ENCODE peak calls at places on chromosomes 2 and 18, in four cellular contexts. One of them, this sample, is unnamed.

GRCh38 chr2:208224802-208225201 is 30.1 kb downstream of the IDH1 start:
- DNase-seq in H9: no peak
- DNase-seq in cardiac muscle cell: no peak
- DNase-seq in CD8-positive, alpha-beta T cell: no peak
- DNase-seq in this sample: no peak

GRCh38 chr2:190927257-190927656 is 46.6 kb downstream of the GLS start:
- DNase-seq in CD8-positive, alpha-beta T cell: no peak
- DNase-seq in H9: no peak
- DNase-seq in cardiac muscle cell: peak; percentile 36
- DNase-seq in this sample: no peak

GRCh38 chr2:128734521-128735295 is 416.0 kb upstream of the HS6ST1 start:
- DNase-seq in CD8-positive, alpha-beta T cell: no peak
- DNase-seq in cardiac muscle cell: peak; percentile 70
- DNase-seq in H9: peak; percentile 67
- DNase-seq in this sample: no peak

GRCh38 chr2:204503869-204504268 is 41.4 kb upstream of the PARD3B start:
- DNase-seq in H9: no peak
- DNase-seq in cardiac muscle cell: peak; percentile 21
- DNase-seq in CD8-positive, alpha-beta T cell: no peak
- DNase-seq in this sample: no peak

GRCh38 chr2:24632175-24632574 is 141.1 kb downstream of the NCOA1 start:
- DNase-seq in cardiac muscle cell: no peak
- DNase-seq in H9: no peak
- DNase-seq in CD8-positive, alpha-beta T cell: no peak
- DNase-seq in this sample: no peak

GRCh38 chr2:209977386-209978239 is 24.8 kb upstream of the RPE start:
- DNase-seq in H9: no peak
- DNase-seq in CD8-positive, alpha-beta T cell: no peak
- DNase-seq in cardiac muscle cell: peak; percentile 60
- DNase-seq in this sample: no peak

GRCh38 chr2:224041554-224041953 is 2.5 kb upstream of the SERPINE2 start:
- DNase-seq in CD8-positive, alpha-beta T cell: no peak
- DNase-seq in H9: no peak
- DNase-seq in cardiac muscle cell: no peak
- DNase-seq in this sample: no peak

GRCh38 chr2:42503291-42503690 is 9.5 kb upstream of the KCNG3 start:
- DNase-seq in H9: no peak
- DNase-seq in CD8-positive, alpha-beta T cell: no peak
- DNase-seq in cardiac muscle cell: no peak
- DNase-seq in this sample: no peak

GRCh38 chr2:187553908-187554703 is at the start of gene TFPI:
- DNase-seq in cardiac muscle cell: peak; percentile 80
- DNase-seq in CD8-positive, alpha-beta T cell: no peak
- DNase-seq in H9: no peak
- DNase-seq in this sample: no peak

GRCh38 chr2:160371251-160372009 is 122.2 kb downstream of the RBMS1 start:
- DNase-seq in CD8-positive, alpha-beta T cell: no peak
- DNase-seq in cardiac muscle cell: peak; percentile 64
- DNase-seq in H9: no peak
- DNase-seq in this sample: no peak

GRCh38 chr2:105889046-105889445 is 144.3 kb downstream of the NCK2 start:
- DNase-seq in H9: no peak
- DNase-seq in cardiac muscle cell: no peak
- DNase-seq in CD8-positive, alpha-beta T cell: no peak
- DNase-seq in this sample: no peak

GRCh38 chr2:237724811-237725478 is 73.6 kb upstream of the RBM44 start:
- DNase-seq in H9: no peak
- DNase-seq in CD8-positive, alpha-beta T cell: no peak
- DNase-seq in cardiac muscle cell: no peak
- DNase-seq in this sample: no peak

GRCh38 chr2:28356095-28356911 is 36.4 kb upstream of the FOSL2 start:
- DNase-seq in CD8-positive, alpha-beta T cell: no peak
- DNase-seq in H9: no peak
- DNase-seq in cardiac muscle cell: peak; percentile 90
- DNase-seq in this sample: no peak

GRCh38 chr2:164766931-164767330 is 74.7 kb downstream of the COBLL1 start:
- DNase-seq in CD8-positive, alpha-beta T cell: no peak
- DNase-seq in cardiac muscle cell: no peak
- DNase-seq in H9: no peak
- DNase-seq in this sample: no peak

GRCh38 chr2:73283545-73284295 is 558 bp downstream of the FBXO41 start:
- DNase-seq in CD8-positive, alpha-beta T cell: no peak
- DNase-seq in H9: no peak
- DNase-seq in cardiac muscle cell: no peak
- DNase-seq in this sample: no peak

GRCh38 chr2:96259497-96259921 is 6.3 kb downstream of the TMEM127 start:
- DNase-seq in H9: no peak
- DNase-seq in CD8-positive, alpha-beta T cell: no peak
- DNase-seq in cardiac muscle cell: no peak
- DNase-seq in this sample: no peak
- H3K27ac ChIP-seq in H9: no peak overlapping the region
- H3K27ac ChIP-seq in CD8-positive, alpha-beta T cell: no peak overlapping the region
- H3K27ac ChIP-seq in cardiac muscle cell: peak overlapping the region; percentile 98
- H3K27ac ChIP-seq in this sample: no peak overlapping the region

DNA sequence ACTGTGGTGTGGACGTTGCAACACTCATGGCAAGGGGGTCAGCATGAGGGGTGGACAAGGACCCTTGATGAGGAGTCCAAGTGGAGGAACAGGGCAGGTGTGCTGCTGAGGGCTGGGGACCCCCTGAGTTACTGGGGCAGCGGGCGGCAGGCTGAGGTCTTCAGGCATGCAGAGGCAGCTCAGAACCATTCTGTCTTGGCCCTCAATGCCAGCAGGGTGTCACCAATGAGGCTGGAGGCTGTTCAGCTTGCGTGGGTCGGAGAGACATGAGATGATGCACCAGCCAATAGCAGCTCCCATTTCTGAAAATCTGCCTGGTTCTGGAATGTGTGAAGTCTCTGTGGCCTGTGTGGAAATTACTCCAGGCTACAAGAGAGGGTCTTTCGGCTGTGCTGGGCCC is 105.4 kb downstream of the INHBB start:
- DNase-seq in CD8-positive, alpha-beta T cell: no peak
- DNase-seq in cardiac muscle cell: no peak
- DNase-seq in H9: no peak
- DNase-seq in this sample: no peak
- H3K27me3 ChIP-seq in CD8-positive, alpha-beta T cell: no peaks in the 10 kb centered on the region
- H3K27me3 ChIP-seq in cardiac muscle cell: no peaks in the 10 kb centered on the region
- H3K27me3 ChIP-seq in H9: no peaks in the 10 kb centered on the region
- H3K27me3 ChIP-seq in this sample: no peaks in the 10 kb centered on the region

DNA sequence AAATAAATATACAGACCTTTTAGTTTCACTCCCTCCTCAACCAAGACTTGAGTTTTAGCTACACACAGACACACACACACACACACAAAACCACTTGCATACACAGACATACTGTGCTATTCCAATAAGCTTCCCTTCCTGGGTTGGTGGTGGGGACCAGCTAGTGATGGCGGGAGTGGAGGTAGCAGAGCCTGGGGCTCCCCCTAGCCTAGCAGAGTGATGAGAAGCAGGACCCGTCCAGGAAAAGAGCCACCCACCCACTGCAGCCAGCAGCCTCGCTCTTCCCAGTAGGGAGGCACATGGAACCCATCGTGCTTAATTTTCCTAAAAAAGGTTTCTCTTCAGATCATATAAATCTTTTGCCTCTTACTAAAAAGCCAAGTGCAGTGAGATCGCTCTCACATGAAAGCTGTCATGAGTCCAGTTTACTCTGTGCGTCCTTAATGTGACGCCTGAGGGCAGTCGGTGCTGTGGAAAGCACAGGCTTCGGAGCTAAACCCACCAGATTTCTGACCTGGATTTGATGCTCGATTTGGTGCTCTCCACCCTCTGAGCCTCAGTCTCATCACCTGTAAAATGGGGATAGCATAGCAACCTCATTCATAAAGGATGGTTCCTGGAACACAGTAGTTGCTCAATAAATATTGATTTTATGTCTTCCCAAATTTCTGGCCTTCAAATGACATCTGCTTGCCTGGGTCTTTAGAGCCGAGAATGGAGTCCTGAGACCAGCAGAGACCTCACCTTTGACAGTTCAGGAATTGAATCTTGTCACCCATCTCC is 60.1 kb upstream of the YWHAQ start:
- DNase-seq in H9: no peak
- DNase-seq in cardiac muscle cell: no peak
- DNase-seq in CD8-positive, alpha-beta T cell: no peak
- DNase-seq in this sample: no peak
- H3K27ac ChIP-seq in H9: no peak overlapping the region
- H3K27ac ChIP-seq in cardiac muscle cell: no peak overlapping the region
- H3K27ac ChIP-seq in CD8-positive, alpha-beta T cell: no peak overlapping the region
- H3K27ac ChIP-seq in this sample: no peak overlapping the region

GRCh38 chr2:66433695-66433944 is 1.3 kb upstream of the MEIS1 start:
- DNase-seq in cardiac muscle cell: no peak
- DNase-seq in H9: no peak
- DNase-seq in CD8-positive, alpha-beta T cell: no peak
- DNase-seq in this sample: no peak
- H3K27me3 ChIP-seq in cardiac muscle cell: no peaks in the 10 kb centered on the region
- H3K27me3 ChIP-seq in H9: peaks cover 75% of the 10 kb centered on the region
- H3K27me3 ChIP-seq in CD8-positive, alpha-beta T cell: peaks cover 13% of the 10 kb centered on the region
- H3K27me3 ChIP-seq in this sample: peaks cover 67% of the 10 kb centered on the region

DNA sequence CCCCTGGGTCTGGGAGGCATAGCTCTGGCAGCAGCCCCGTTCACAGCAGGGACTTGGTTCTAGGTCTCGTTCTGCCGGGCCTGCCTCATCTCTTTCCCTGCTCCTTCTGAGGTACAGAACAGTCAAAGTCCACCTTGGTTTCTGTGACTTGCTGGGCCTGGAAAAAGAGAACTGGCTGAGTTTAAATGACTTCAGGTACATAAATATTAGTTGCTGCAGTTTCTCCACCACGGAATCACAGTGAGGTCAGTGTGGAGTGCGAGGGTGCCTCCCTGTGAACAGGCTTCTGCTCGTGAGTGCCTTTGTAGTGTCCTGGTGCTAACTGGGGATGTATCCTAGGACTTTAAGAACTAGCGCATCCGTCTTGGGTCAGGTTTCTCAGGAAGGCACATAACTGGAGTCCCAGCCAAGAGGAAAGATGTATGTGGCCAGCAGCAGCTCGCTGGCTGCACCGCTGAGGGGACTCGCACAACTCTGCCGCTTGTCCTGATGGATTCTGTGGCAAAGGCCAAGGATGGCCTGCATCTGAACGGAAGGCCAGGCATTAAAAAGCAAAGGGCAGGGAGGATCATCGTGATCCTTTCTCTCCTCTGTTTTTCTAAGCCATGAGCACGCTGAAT is 188.6 kb downstream of the SH3RF3 start:
- DNase-seq in H9: no peak
- DNase-seq in cardiac muscle cell: no peak
- DNase-seq in CD8-positive, alpha-beta T cell: no peak
- DNase-seq in this sample: no peak
- H3K27ac ChIP-seq in H9: no peak overlapping the region
- H3K27ac ChIP-seq in cardiac muscle cell: no peak overlapping the region
- H3K27ac ChIP-seq in CD8-positive, alpha-beta T cell: no peak overlapping the region
- H3K27ac ChIP-seq in this sample: no peak overlapping the region

DNA sequence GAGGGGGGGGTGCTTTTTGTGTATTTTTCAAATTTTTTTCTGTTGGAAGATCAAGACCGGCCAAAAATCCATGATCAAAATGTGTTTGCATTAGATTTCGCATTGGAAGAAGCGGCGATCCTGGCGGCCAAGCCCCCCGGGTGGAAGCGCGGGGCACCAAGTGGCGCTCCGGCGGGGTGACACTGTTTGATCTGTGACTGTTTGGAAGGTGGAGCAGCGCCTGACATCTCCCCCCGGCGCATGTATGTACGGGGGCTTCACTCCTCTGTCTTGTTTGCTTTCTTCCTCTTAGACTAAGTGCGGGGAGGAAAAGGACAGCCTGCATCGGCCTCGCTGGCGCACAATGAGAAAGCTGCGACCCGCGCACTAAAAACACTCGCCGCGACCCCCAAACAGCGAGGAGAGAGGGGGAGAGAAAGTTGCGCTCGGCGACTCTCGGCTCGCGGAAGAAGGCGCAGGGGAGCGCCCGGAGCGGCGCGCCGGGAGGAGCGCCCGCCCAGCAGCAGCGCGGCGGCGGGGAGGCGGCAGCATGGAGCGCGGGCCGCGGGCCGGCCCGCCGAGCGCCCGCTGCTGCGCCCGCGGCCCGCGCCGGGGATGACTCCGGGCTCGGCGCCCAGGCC is 515 bp downstream of the TSHZ1 start:
- DNase-seq in cardiac muscle cell: peak; percentile 40
- DNase-seq in H9: no peak
- DNase-seq in CD8-positive, alpha-beta T cell: no peak
- DNase-seq in this sample: no peak
- H3K27me3 ChIP-seq in cardiac muscle cell: peaks cover 40% of the 10 kb centered on the region
- H3K27me3 ChIP-seq in H9: peaks cover 44% of the 10 kb centered on the region
- H3K27me3 ChIP-seq in CD8-positive, alpha-beta T cell: no peaks in the 10 kb centered on the region
- H3K27me3 ChIP-seq in this sample: peaks cover 35% of the 10 kb centered on the region

DNA sequence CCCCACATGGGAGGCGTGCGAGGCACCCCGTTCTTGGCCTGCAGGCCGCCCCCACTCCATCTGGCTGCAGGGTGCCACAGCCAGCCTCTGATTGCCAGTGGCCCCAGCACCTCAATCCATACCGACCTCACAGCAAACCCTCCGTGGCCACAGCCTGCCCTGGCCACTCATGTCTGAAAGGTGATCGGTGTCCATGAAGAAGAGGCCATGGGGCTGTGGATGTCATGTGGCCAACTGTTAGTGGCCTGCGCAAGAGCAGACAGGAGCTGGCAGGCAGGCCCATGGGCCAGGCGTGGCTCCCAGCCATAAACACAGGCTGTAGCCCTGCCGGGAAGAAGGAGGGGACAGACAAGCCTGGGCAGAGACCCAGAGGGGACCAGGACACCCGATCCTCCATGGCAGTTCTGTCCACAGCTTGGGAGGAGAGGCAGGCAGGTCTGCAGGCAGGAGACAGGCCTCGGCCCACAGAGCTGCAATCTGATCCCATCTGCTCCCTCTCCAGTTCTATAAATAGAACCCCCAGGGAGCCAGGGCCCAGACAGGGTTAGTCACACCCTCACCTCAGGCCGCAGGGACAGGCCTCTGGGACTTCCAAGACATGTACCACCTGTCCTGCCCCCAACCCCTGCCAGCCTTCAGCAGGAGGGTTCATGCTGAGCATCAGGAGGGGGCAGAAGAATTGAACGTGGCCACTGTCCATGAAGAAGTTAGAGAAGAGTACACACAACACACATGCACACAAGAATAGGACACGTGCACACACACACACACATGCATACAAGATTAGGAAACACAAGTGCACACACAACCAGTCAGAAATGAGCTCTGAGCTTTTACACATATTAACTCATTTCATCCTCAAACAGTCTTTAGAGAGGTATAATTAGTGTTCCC is 16.9 kb downstream of the STEAP3 start:
- DNase-seq in cardiac muscle cell: peak; percentile 47
- DNase-seq in CD8-positive, alpha-beta T cell: no peak
- DNase-seq in H9: peak; percentile 64
- DNase-seq in this sample: no peak
- H3K27ac ChIP-seq in cardiac muscle cell: peak overlapping the region; percentile 79
- H3K27ac ChIP-seq in CD8-positive, alpha-beta T cell: no peak overlapping the region
- H3K27ac ChIP-seq in H9: no peak overlapping the region
- H3K27ac ChIP-seq in this sample: no peak overlapping the region

DNA sequence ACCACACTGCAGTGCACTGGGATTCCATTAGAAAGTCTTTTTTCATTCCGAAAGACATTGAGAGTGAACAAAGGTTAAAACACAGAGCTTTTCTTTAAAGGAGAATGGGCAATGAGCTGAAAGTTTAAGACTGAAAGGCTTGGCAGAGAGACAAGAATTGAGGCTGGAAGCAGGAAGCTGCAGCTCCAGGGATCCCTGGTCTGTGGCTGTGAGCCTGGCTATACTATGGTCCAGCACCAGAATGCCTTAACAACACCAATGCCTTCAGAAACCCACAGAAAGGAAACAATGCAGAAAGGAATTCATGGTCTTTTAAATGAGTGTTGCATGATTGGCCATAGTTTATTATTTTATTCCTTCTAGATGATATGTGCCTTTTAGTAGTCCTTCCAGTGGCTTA is 26.1 kb downstream of the ALK start:
- DNase-seq in CD8-positive, alpha-beta T cell: no peak
- DNase-seq in H9: no peak
- DNase-seq in cardiac muscle cell: no peak
- DNase-seq in this sample: no peak
- H3K27me3 ChIP-seq in CD8-positive, alpha-beta T cell: no peaks in the 10 kb centered on the region
- H3K27me3 ChIP-seq in H9: no peaks in the 10 kb centered on the region
- H3K27me3 ChIP-seq in cardiac muscle cell: peaks cover 67% of the 10 kb centered on the region
- H3K27me3 ChIP-seq in this sample: no peaks in the 10 kb centered on the region

This sample was measured in iPS DF 6.9.